ENCODE peak calls at places on chromosomes 4 and X, in ten cellular contexts. J, M, W, I, C, E, V, P, L and F are unnamed samples.

GRCh38 chr4:122139139-122139538 is 13.0 kb upstream of the BLTP1 start:
- DNase-seq in J (no peak), M (no peak), W (no peak), I (no peak), C (no peak), E (no peak), V (no peak), P (no peak), L (no peak), F (no peak)

GRCh38 chr4:142314183-142314582 is 531.9 kb downstream of the INPP4B start:
- DNase-seq in J (peak), M (no peak), W (no peak), I (no peak), C (no peak), E (no peak), V (no peak), P (no peak), L (no peak), F (no peak)

GRCh38 chrX:123665197-123665596 is 67.7 kb downstream of the THOC2 start:
- DNase-seq in J (no peak), M (no peak), W (no peak), I (no peak), C (no peak), E (no peak), V (no peak), P (peak), L (no peak), F (no peak)

GRCh38 chr4:121665371-121665770 is 31.4 kb downstream of the ANXA5 start:
- DNase-seq in J (no peak), M (no peak), W (no peak), I (no peak), C (no peak), E (no peak), V (no peak), P (no peak), L (no peak), F (no peak)

GRCh38 chr4:152719856-152720556 is 40.2 kb upstream of the TMEM154 start:
- DNase-seq in J (no peak), M (no peak), W (peak), I (no peak), C (no peak), E (peak), V (no peak), P (no peak), L (no peak), F (no peak)

GRCh38 chr4:51943221-51943620 is 76.9 kb downstream of the LRRC66 start:
- DNase-seq in J (no peak), M (no peak), W (no peak), I (no peak), C (peak), E (no peak), V (no peak), P (no peak), L (no peak), F (no peak)

GRCh38 chr4:174757736-174758135 is 71.3 kb downstream of the GLRA3 start:
- DNase-seq in J (no peak), M (no peak), W (no peak), I (no peak), C (no peak), E (no peak), V (no peak), P (no peak), L (no peak), F (no peak)

GRCh38 chr4:24044610-24045589 is 155.1 kb upstream of the PPARGC1A start:
- DNase-seq in J (no peak), M (no peak), W (no peak), I (no peak), C (no peak), E (no peak), V (no peak), P (no peak), L (no peak), F (peak)

DNA sequence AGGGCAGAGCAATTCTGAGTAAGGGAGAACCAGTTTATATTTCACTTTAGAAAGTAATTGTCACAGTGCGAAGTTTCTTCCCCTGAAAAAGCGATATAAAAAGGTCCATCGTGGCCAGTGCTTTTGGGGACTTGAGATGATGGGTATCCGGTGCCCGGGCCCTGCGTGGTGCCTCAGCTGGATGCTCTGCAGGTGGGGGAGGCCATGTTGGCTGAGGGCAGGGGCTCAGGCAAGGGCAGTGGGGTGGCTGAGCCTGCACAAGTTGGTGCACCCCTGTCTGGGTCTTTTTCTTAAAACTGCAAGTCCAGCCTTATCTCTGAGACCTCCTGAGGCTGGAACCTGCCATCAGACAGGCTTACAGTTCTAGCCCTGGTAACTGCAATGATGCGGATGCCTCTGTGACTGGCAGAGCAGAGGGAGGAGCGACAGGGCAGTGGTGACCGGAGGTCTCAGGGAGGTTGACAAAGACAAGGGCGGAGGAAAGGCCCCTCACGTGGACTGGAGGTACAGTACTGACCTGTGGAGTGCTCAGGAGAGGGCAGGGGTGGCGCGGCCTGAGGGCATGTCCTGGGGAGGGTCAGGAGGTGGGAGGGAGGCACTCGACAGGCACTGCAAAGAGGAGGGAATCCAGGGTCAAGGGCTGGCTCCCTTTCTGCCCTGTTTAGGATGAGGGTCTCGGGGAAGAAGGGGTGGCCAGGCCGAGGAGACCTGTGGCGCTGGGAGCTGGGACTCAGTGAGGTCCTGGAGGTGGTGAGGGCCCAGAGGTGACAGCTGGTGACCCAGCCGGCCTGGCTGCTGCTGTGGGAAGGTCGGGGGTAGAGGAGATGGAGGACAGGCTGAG is 1.8 kb downstream of the RGS12 start:
- DNase-seq in J (no peak), M (no peak), W (no peak), I (peak), C (no peak), E (peak), V (no peak), P (no peak), L (no peak), F (no peak)
- H3K4me3 ChIP-seq in J (no peak), M (no peak), W (no peak), I (no peak), C (peak), E (no peak), V (no peak), P (no peak), L (no peak), F (no peak)

GRCh38 chrX:150899191-150899757 is 806 bp upstream of the CD99L2 start:
- DNase-seq in J (peak), M (peak), W (peak), I (no peak), C (peak), E (peak), V (no peak), P (peak), L (peak), F (peak)

GRCh38 chrX:150902434-150903109 is 4.1 kb upstream of the CD99L2 start:
- DNase-seq in J (no peak), M (no peak), W (no peak), I (no peak), C (no peak), E (no peak), V (no peak), P (no peak), L (no peak), F (no peak)

GRCh38 chrX:150897371-150898319 is 823 bp downstream of the CD99L2 start:
- DNase-seq in J (peak), M (no peak), W (peak), I (no peak), C (no peak), E (no peak), V (no peak), P (peak), L (peak), F (peak)

GRCh38 chrX:150896632-150897031 is 1.8 kb downstream of the CD99L2 start:
- DNase-seq in J (no peak), M (no peak), W (no peak), I (no peak), C (no peak), E (no peak), V (no peak), P (no peak), L (no peak), F (no peak)

DNA sequence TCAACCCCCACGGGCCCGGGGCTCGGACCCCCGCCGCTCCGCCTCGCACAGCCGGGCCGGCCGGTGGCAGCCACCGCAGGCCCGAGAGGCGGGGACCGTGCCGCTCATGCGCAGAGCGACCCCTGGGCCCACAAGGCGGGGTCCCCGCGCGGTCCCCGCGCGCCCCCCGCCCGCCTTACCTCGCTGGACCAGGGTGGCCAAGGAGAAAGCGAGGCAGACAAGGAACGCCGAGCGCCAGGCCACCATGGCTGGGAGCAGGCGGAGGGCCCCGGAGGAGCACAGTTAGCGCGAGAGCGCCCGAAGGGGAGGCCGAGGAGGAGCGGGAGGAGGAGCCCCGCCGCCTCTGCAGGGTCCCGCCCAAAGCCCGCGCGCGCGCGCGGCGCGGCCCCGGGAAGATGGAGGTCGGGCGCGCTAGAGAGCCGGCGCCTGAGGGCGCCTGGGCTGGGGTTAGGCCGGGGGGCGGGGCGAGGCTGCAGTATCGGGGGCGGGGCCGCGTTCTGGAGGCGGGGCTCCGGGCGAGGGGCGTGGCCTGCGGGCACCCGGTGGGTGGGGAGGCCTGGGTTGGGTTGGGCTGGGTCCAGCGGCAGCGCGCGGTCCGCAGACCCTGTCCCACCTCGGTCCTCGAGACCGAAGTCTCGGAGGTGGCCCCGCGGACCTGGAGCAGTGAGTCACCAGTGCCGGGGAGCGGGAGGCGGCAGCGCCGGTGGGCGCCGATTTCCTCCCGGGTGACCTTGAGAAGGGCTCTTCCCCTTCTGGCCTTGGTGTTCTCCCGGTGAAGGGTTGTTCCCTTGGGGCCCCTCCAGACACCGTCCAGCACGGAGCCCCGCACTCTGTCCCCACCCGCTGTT is at the start of gene CD99L2:
- DNase-seq in J (peak), M (peak), W (peak), I (peak), C (peak), E (peak), V (no peak), P (peak), L (peak), F (peak)
- TF ChIP-seq POLR2A in J (peak), M (no peak), W (peak), I (no peak), C (peak), E (no peak), V (peak), P (peak), L (no peak), F (peak)

GRCh38 chr4:114264452-114264851 is 285.0 kb upstream of the ARSJ start:
- DNase-seq in J (no peak), M (no peak), W (no peak), I (no peak), C (no peak), E (no peak), V (no peak), P (no peak), L (no peak), F (no peak)
- H3K4me3 ChIP-seq in J (no peak), M (no peak), W (no peak), I (no peak), C (no peak), E (no peak), V (no peak), P (no peak), L (no peak), F (no peak)

DNA sequence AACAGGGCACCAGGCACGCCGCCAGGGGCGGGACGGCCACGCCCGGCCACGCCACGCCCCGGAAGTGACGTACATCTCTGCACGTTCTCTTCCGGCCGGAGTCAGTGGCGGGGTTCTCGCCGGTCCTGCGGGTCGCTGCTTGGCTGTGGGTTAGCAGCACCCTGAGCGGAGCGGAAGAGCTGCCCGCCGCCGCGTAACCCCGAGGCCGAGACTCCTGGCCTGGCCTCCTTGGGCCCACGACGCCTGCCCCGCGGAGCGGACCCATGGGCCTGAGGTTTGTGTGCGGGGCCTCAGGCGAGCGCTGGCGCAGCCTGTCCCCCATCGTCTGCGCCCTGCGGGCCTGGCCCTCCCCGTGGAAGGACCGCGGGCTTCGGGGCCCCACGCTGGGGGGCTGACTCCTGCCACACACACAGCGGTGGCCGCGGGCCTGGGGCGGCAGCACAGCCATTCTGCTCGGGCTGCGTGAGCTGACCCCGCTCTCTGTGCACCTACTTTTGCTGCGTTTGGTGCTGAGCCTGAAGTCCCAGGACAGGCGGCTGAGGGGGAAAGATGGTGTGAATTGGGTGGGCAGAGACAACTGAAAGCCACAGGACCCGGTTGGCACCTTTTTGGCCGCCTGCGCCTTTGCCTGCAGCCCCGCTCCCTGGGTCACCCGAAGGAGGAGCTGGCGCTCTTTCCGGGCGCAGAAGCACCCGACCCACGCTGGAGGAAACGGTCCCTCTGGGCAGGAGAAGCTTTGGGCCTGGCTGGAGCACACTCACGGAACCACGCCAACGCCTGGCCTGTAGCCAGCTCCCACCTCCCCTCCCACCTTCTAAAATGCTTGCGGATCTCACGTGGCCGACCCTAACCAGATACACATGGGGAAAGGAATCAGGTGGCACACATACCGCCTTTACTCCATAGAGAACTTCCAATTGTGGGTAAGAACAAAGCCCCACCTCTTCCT is 28.1 kb downstream of the NOP14 start:
- DNase-seq in J (peak), M (peak), W (peak), I (peak), C (peak), E (peak), V (peak), P (peak), L (peak), F (peak)
- TF ChIP-seq POLR2A in J (peak), M (peak), W (peak), I (peak), C (peak), E (peak), V (no peak), P (peak), L (peak), F (peak)

GRCh38 chrX:154719132-154719675 is 31.7 kb downstream of the GAB3 start:
- DNase-seq in J (no peak), M (no peak), W (no peak), I (no peak), C (peak), E (no peak), V (no peak), P (no peak), L (no peak), F (no peak)
- H3K4me3 ChIP-seq in J (no peak), M (no peak), W (no peak), I (no peak), C (no peak), E (no peak), V (no peak), P (no peak), L (no peak), F (no peak)